ENCODE peak calls at places on chromosomes 6 and 20, in seven cellular contexts. One of them, this sample, is unnamed.

GRCh38 chr20:53672484-53673129 is 79.0 kb upstream of the ZNF217 start:
- DNase-seq in mesenchymal stem cell: no peak
- DNase-seq in mesendoderm: no peak
- DNase-seq in trophoblast cell: no peak
- DNase-seq in IMR-90: peak; percentile 66
- DNase-seq in neuronal stem cell: no peak
- DNase-seq in H9: no peak
- DNase-seq in this sample: no peak

GRCh38 chr6:89597988-89598387 is 40.6 kb downstream of the LYRM2 start:
- DNase-seq in H9: no peak
- DNase-seq in neuronal stem cell: no peak
- DNase-seq in mesenchymal stem cell: peak; percentile 13
- DNase-seq in trophoblast cell: peak; percentile 67
- DNase-seq in IMR-90: no peak
- DNase-seq in mesendoderm: peak; percentile 90
- DNase-seq in this sample: no peak

GRCh38 chr20:49560186-49560585 is 7.8 kb downstream of the PTGIS start:
- DNase-seq in mesenchymal stem cell: no peak
- DNase-seq in H9: no peak
- DNase-seq in neuronal stem cell: no peak
- DNase-seq in mesendoderm: no peak
- DNase-seq in IMR-90: no peak
- DNase-seq in trophoblast cell: no peak
- DNase-seq in this sample: no peak

GRCh38 chr6:28225056-28225834 is at the start of gene ZSCAN9:
- DNase-seq in IMR-90: peak; percentile 89
- DNase-seq in mesendoderm: peak; percentile 92
- DNase-seq in neuronal stem cell: peak; percentile 84
- DNase-seq in trophoblast cell: peak; percentile 87
- DNase-seq in H9: peak; percentile 84
- DNase-seq in mesenchymal stem cell: peak; percentile 89
- DNase-seq in this sample: peak; percentile 66

GRCh38 chr6:5036309-5036708 is 32.5 kb upstream of the RPP40 start:
- DNase-seq in IMR-90: peak; percentile 67
- DNase-seq in trophoblast cell: peak; percentile 78
- DNase-seq in mesenchymal stem cell: peak; percentile 80
- DNase-seq in mesendoderm: peak; percentile 95
- DNase-seq in neuronal stem cell: peak; percentile 53
- DNase-seq in H9: peak; percentile 90
- DNase-seq in this sample: no peak

GRCh38 chr6:86871681-86872080 is 65.6 kb upstream of the HTR1E start:
- DNase-seq in mesenchymal stem cell: no peak
- DNase-seq in trophoblast cell: peak; percentile 17
- DNase-seq in IMR-90: no peak
- DNase-seq in neuronal stem cell: no peak
- DNase-seq in H9: no peak
- DNase-seq in mesendoderm: no peak
- DNase-seq in this sample: no peak

GRCh38 chr6:167804281-167805013 is 22.3 kb upstream of the AFDN start:
- DNase-seq in trophoblast cell: no peak
- DNase-seq in neuronal stem cell: no peak
- DNase-seq in IMR-90: no peak
- DNase-seq in H9: no peak
- DNase-seq in mesenchymal stem cell: no peak
- DNase-seq in mesendoderm: no peak
- DNase-seq in this sample: peak; percentile 41

GRCh38 chr6:13404892-13405254 is 76.5 kb upstream of the TBC1D7 start:
- DNase-seq in mesenchymal stem cell: no peak
- DNase-seq in IMR-90: no peak
- DNase-seq in neuronal stem cell: no peak
- DNase-seq in H9: no peak
- DNase-seq in trophoblast cell: no peak
- DNase-seq in mesendoderm: no peak
- DNase-seq in this sample: no peak

GRCh38 chr6:47633141-47633540 is 65.2 kb upstream of the ADGRF4 start:
- DNase-seq in neuronal stem cell: no peak
- DNase-seq in mesenchymal stem cell: peak; percentile 23
- DNase-seq in H9: no peak
- DNase-seq in IMR-90: no peak
- DNase-seq in trophoblast cell: no peak
- DNase-seq in mesendoderm: peak; percentile 77
- DNase-seq in this sample: no peak

GRCh38 chr6:20070047-20070446 is 142.2 kb downstream of the MBOAT1 start:
- DNase-seq in neuronal stem cell: no peak
- DNase-seq in IMR-90: no peak
- DNase-seq in mesenchymal stem cell: no peak
- DNase-seq in trophoblast cell: no peak
- DNase-seq in H9: no peak
- DNase-seq in mesendoderm: no peak
- DNase-seq in this sample: no peak

GRCh38 chr6:149636116-149636515 is 12.4 kb downstream of the KATNA1 start:
- DNase-seq in mesenchymal stem cell: peak; percentile 37
- DNase-seq in neuronal stem cell: no peak
- DNase-seq in mesendoderm: peak; percentile 42
- DNase-seq in IMR-90: peak; percentile 63
- DNase-seq in trophoblast cell: no peak
- DNase-seq in H9: no peak
- DNase-seq in this sample: no peak

GRCh38 chr6:165746331-165746730 is 83.3 kb upstream of the PDE10A start:
- DNase-seq in IMR-90: no peak
- DNase-seq in mesendoderm: no peak
- DNase-seq in trophoblast cell: no peak
- DNase-seq in neuronal stem cell: no peak
- DNase-seq in mesenchymal stem cell: no peak
- DNase-seq in H9: no peak
- DNase-seq in this sample: no peak

GRCh38 chr20:31630187-31630790 is 7.4 kb upstream of the COX4I2 start:
- DNase-seq in H9: no peak
- DNase-seq in IMR-90: no peak
- DNase-seq in mesendoderm: no peak
- DNase-seq in mesenchymal stem cell: no peak
- DNase-seq in neuronal stem cell: no peak
- DNase-seq in trophoblast cell: no peak
- DNase-seq in this sample: no peak

GRCh38 chr6:125546827-125547226 is 202.6 kb upstream of the HEY2 start:
- DNase-seq in H9: no peak
- DNase-seq in mesenchymal stem cell: peak; percentile 21
- DNase-seq in mesendoderm: peak; percentile 61
- DNase-seq in trophoblast cell: no peak
- DNase-seq in IMR-90: peak; percentile 1
- DNase-seq in neuronal stem cell: no peak
- DNase-seq in this sample: no peak

GRCh38 chr6:152984387-152984872 is 1.6 kb upstream of the FBXO5 start:
- DNase-seq in H9: no peak
- DNase-seq in neuronal stem cell: no peak
- DNase-seq in trophoblast cell: no peak
- DNase-seq in IMR-90: no peak
- DNase-seq in mesendoderm: peak; percentile 45
- DNase-seq in mesenchymal stem cell: no peak
- DNase-seq in this sample: no peak

GRCh38 chr6:112287836-112288235 is 33.5 kb upstream of the LAMA4 start:
- DNase-seq in mesenchymal stem cell: no peak
- DNase-seq in mesendoderm: no peak
- DNase-seq in IMR-90: peak; percentile 24
- DNase-seq in neuronal stem cell: no peak
- DNase-seq in trophoblast cell: no peak
- DNase-seq in H9: no peak
- DNase-seq in this sample: no peak

GRCh38 chr6:143174516-143174915 is 113.8 kb downstream of the AIG1 start:
- DNase-seq in IMR-90: no peak
- DNase-seq in H9: no peak
- DNase-seq in mesendoderm: no peak
- DNase-seq in neuronal stem cell: no peak
- DNase-seq in mesenchymal stem cell: no peak
- DNase-seq in trophoblast cell: no peak
- DNase-seq in this sample: no peak

GRCh38 chr20:48831702-48832422 is 4.1 kb upstream of the PREX1 start:
- DNase-seq in trophoblast cell: peak; percentile 24
- DNase-seq in H9: no peak
- DNase-seq in neuronal stem cell: no peak
- DNase-seq in mesenchymal stem cell: peak; percentile 32
- DNase-seq in mesendoderm: no peak
- DNase-seq in IMR-90: peak; percentile 39
- DNase-seq in this sample: no peak

GRCh38 chr6:22636450-22636849 is 67.1 kb downstream of the HDGFL1 start:
- DNase-seq in IMR-90: peak; percentile 26
- DNase-seq in mesenchymal stem cell: no peak
- DNase-seq in neuronal stem cell: no peak
- DNase-seq in mesendoderm: no peak
- DNase-seq in trophoblast cell: no peak
- DNase-seq in H9: no peak
- DNase-seq in this sample: no peak

GRCh38 chr6:22892452-22892851 is 323.1 kb downstream of the HDGFL1 start:
- DNase-seq in mesenchymal stem cell: peak; percentile 96
- DNase-seq in neuronal stem cell: no peak
- DNase-seq in IMR-90: peak; percentile 99
- DNase-seq in H9: no peak
- DNase-seq in mesendoderm: peak; percentile 53
- DNase-seq in trophoblast cell: peak; percentile 23
- DNase-seq in this sample: no peak

GRCh38 chr20:57840504-57841296 is 130.9 kb upstream of the PMEPA1 start:
- DNase-seq in mesenchymal stem cell: no peak
- DNase-seq in IMR-90: no peak
- DNase-seq in neuronal stem cell: no peak
- DNase-seq in trophoblast cell: no peak
- DNase-seq in H9: peak; percentile 20
- DNase-seq in mesendoderm: no peak
- DNase-seq in this sample: no peak
- H4K8ac ChIP-seq in mesenchymal stem cell: no peak overlapping the region
- H4K8ac ChIP-seq in IMR-90: no peak overlapping the region
- H4K8ac ChIP-seq in neuronal stem cell: no peak overlapping the region
- H4K8ac ChIP-seq in trophoblast cell: no peak overlapping the region
- H4K8ac ChIP-seq in H9: no peak overlapping the region
- H4K8ac ChIP-seq in mesendoderm: no peak overlapping the region
- H4K8ac ChIP-seq in this sample: no peak overlapping the region

GRCh38 chr6:158507174-158507573 is 52.7 kb upstream of the TMEM181 start:
- DNase-seq in IMR-90: no peak
- DNase-seq in H9: peak; percentile 10
- DNase-seq in mesenchymal stem cell: no peak
- DNase-seq in neuronal stem cell: no peak
- DNase-seq in trophoblast cell: no peak
- DNase-seq in mesendoderm: no peak
- DNase-seq in this sample: no peak

GRCh38 chr6:158503846-158504245 is 56.0 kb upstream of the TMEM181 start:
- DNase-seq in mesenchymal stem cell: no peak
- DNase-seq in neuronal stem cell: no peak
- DNase-seq in IMR-90: no peak
- DNase-seq in H9: peak; percentile 27
- DNase-seq in mesendoderm: no peak
- DNase-seq in trophoblast cell: no peak
- DNase-seq in this sample: no peak

GRCh38 chr6:158503222-158503621 is 56.7 kb upstream of the TMEM181 start:
- DNase-seq in IMR-90: no peak
- DNase-seq in mesenchymal stem cell: no peak
- DNase-seq in trophoblast cell: no peak
- DNase-seq in mesendoderm: no peak
- DNase-seq in H9: peak; percentile 18
- DNase-seq in neuronal stem cell: no peak
- DNase-seq in this sample: no peak

GRCh38 chr6:158506577-158506976 is 53.3 kb upstream of the TMEM181 start:
- DNase-seq in mesendoderm: peak; percentile 93
- DNase-seq in H9: peak; percentile 91
- DNase-seq in trophoblast cell: no peak
- DNase-seq in mesenchymal stem cell: peak; percentile 22
- DNase-seq in neuronal stem cell: peak; percentile 32
- DNase-seq in IMR-90: peak; percentile 7
- DNase-seq in this sample: peak; percentile 74

DNA sequence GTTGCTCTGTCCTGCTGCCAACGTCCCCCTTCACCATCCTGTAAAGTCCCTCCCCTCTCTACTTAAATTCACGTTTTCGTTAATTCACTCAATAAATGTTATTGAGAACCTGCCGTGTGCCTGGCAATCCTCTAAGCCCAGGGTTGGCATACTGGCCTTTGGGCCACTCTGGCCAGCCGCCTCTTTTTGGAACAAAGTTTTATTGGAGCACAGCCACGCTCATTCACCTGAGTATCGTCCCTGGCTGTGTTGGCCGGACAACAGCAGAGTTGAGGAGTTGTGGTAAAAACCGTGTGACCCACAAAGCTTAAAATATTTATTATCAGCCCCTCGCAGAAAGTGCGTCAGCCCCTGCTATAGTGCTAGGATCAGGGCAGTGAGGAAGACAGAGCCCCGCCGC is 54.7 kb upstream of the TMEM181 start:
- DNase-seq in H9: no peak
- DNase-seq in neuronal stem cell: no peak
- DNase-seq in IMR-90: no peak
- DNase-seq in mesendoderm: no peak
- DNase-seq in trophoblast cell: no peak
- DNase-seq in mesenchymal stem cell: no peak
- DNase-seq in this sample: no peak
- H4K8ac ChIP-seq in H9: no peak overlapping the region
- H4K8ac ChIP-seq in neuronal stem cell: no peak overlapping the region
- H4K8ac ChIP-seq in IMR-90: no peak overlapping the region
- H4K8ac ChIP-seq in mesendoderm: no peak overlapping the region
- H4K8ac ChIP-seq in trophoblast cell: no peak overlapping the region
- H4K8ac ChIP-seq in mesenchymal stem cell: no peak overlapping the region
- H4K8ac ChIP-seq in this sample: no peak overlapping the region

GRCh38 chr20:52226370-52226769 is 34.8 kb upstream of the ZFP64 start:
- DNase-seq in mesenchymal stem cell: no peak
- DNase-seq in mesendoderm: no peak
- DNase-seq in neuronal stem cell: no peak
- DNase-seq in IMR-90: no peak
- DNase-seq in H9: no peak
- DNase-seq in trophoblast cell: no peak
- DNase-seq in this sample: no peak
- H4K8ac ChIP-seq in mesenchymal stem cell: no peak overlapping the region
- H4K8ac ChIP-seq in mesendoderm: no peak overlapping the region
- H4K8ac ChIP-seq in neuronal stem cell: no peak overlapping the region
- H4K8ac ChIP-seq in IMR-90: no peak overlapping the region
- H4K8ac ChIP-seq in H9: no peak overlapping the region
- H4K8ac ChIP-seq in trophoblast cell: no peak overlapping the region
- H4K8ac ChIP-seq in this sample: no peak overlapping the region

DNA sequence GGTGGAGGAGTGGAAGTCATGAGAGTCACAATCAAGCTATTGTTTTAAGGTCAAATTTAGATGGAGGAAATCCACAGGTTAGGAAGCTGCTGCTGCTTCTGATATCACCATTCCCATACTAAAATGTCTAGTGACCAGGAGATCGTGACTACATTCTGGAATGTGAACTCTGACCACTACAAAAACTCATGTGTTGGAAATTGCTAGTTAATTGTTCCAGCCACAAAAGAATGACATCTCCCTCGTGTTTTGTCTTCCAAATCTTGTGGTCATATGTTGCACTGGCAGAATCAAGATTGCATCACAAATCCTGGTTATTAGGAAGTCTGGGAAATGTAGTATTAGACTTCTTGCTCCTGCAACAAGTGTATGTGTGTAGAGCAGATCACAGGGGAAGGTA is 441.9 kb downstream of the CD109 start:
- DNase-seq in mesenchymal stem cell: peak; percentile 77
- DNase-seq in neuronal stem cell: no peak
- DNase-seq in H9: no peak
- DNase-seq in IMR-90: peak; percentile 84
- DNase-seq in mesendoderm: peak; percentile 33
- DNase-seq in trophoblast cell: no peak
- DNase-seq in this sample: no peak
- H4K8ac ChIP-seq in mesenchymal stem cell: no peak overlapping the region
- H4K8ac ChIP-seq in neuronal stem cell: no peak overlapping the region
- H4K8ac ChIP-seq in H9: no peak overlapping the region
- H4K8ac ChIP-seq in IMR-90: peak overlapping the region; percentile 62
- H4K8ac ChIP-seq in mesendoderm: no peak overlapping the region
- H4K8ac ChIP-seq in trophoblast cell: no peak overlapping the region
- H4K8ac ChIP-seq in this sample: no peak overlapping the region

This sample was measured in H1.